ENCODE peak calls at places on chromosomes 16 and 17, in five cellular contexts. J, H, I, W and X are unnamed samples.

GRCh38 chr17:76189247-76189646 is 48.2 kb upstream of the FOXJ1 start:
- DNase-seq in J (no peak), H (no peak), W (no peak), I (no peak), X (no peak)

GRCh38 chr17:18231156-18231555 is 5.7 kb downstream of the LLGL1 start:
- DNase-seq in I (no peak), H (no peak), J (no peak), W (no peak), X (no peak)

GRCh38 chr17:42120161-42121065 is 754 bp downstream of the KAT2A start:
- DNase-seq in W (no peak), I (no peak), J (peak), H (no peak), X (no peak)

GRCh38 chr17:66676421-66676820 is 158.5 kb upstream of the CACNG5 start:
- DNase-seq in H (no peak), J (no peak), W (peak), I (peak), X (peak)

GRCh38 chr16:15757630-15758251 is 99.1 kb downstream of the MYH11 start:
- DNase-seq in W (no peak), I (no peak), J (peak), H (no peak), X (no peak)

GRCh38 chr16:61957075-61957474 is 79.2 kb downstream of the CDH8 start:
- DNase-seq in J (no peak), H (no peak), I (no peak), W (no peak), X (no peak)

GRCh38 chr17:77610980-77611641 is 347.4 kb upstream of the TNRC6C start:
- DNase-seq in J (no peak), I (no peak), W (no peak), H (no peak), X (no peak)

GRCh38 chr17:67132366-67132765 is 88.0 kb downstream of the CACNG1 start:
- DNase-seq in H (no peak), W (no peak), I (no peak), J (no peak), X (no peak)

GRCh38 chr17:34979650-34980352 is 511 bp upstream of the LIG3 start:
- DNase-seq in H (no peak), I (no peak), J (peak), W (peak), X (no peak)

GRCh38 chr17:2867441-2868424 is 71.5 kb downstream of the RAP1GAP2 start:
- DNase-seq in H (no peak), I (no peak), J (peak), W (peak), X (no peak)

GRCh38 chr17:11935734-11936406 is 61.4 kb downstream of the ZNF18 start:
- DNase-seq in W (peak), H (peak), I (peak), J (peak), X (no peak)

GRCh38 chr16:63539276-63539675 is 1503.0 kb upstream of the CDH8 start:
- DNase-seq in J (no peak), I (no peak), W (no peak), H (no peak), X (no peak)

GRCh38 chr16:90044111-90044551 is 24.9 kb upstream of the DBNDD1 start:
- DNase-seq in J (no peak), I (peak), W (peak), H (no peak), X (no peak)

GRCh38 chr17:60941028-60941427 is 263.4 kb downstream of the BCAS3 start:
- DNase-seq in H (no peak), W (peak), I (peak), J (no peak), X (peak)

GRCh38 chr17:31524926-31525800 is 133.7 kb downstream of the RAB11FIP4 start:
- DNase-seq in J (peak), H (peak), W (peak), I (peak), X (peak)

GRCh38 chr17:77744268-77744988 is 214.1 kb upstream of the TNRC6C start:
- DNase-seq in I (no peak), H (no peak), J (peak), W (no peak), X (peak)